ENCODE peak calls at places on chromosomes 3 and 15, in nine cellular contexts. Y is breast epithelium, H is lower leg skin, C is transverse colon, Q is A549, X is K562, N is ovary, V is IMR-90, E is stomach. W is an unnamed sample.

GRCh38 chr15:61682891-61683500 is 377.3 kb downstream of the VPS13C start:
- DNase-seq in Y (no peak), H (no peak), C (no peak), Q (no peak), X (no peak), N (no peak), V (no peak), E (peak; percentile 59), W (peak; percentile 23)

GRCh38 chr3:127220497-127220896 is 27.6 kb downstream of the PRR23E start:
- DNase-seq in Y (no peak), H (no peak), C (no peak), Q (no peak), X (no peak), N (no peak), V (no peak), E (no peak), W (no peak)

GRCh38 chr3:191502583-191502982 is 41.6 kb downstream of the PYDC2 start:
- DNase-seq in Y (no peak), H (no peak), C (no peak), Q (no peak), X (peak; percentile 30), N (no peak), V (no peak), E (no peak), W (no peak)

GRCh38 chr3:147413712-147414325 is 4.7 kb downstream of the ZIC1 start:
- DNase-seq in Y (no peak), H (no peak), C (no peak), Q (no peak), X (no peak), N (no peak), V (no peak), E (no peak), W (no peak)

GRCh38 chr3:42486814-42487569 is 15.5 kb upstream of the VIPR1 start:
- DNase-seq in Y (no peak), H (no peak), C (no peak), Q (no peak), X (no peak), N (no peak), V (no peak), E (no peak), W (no peak)

GRCh38 chr3:37534940-37535339 is 326.7 kb upstream of the CTDSPL start:
- DNase-seq in Y (no peak), H (no peak), C (no peak), Q (no peak), X (no peak), N (no peak), V (no peak), E (no peak), W (no peak)

GRCh38 chr3:59816312-59816711 is 766.5 kb upstream of the CFAP20DC start:
- DNase-seq in Y (no peak), H (no peak), C (no peak), Q (no peak), X (no peak), N (no peak), V (no peak), E (no peak), W (no peak)

GRCh38 chr15:50883903-50884302 is 24.6 kb upstream of the AP4E1 start:
- DNase-seq in Y (no peak), H (no peak), C (peak; percentile 38), Q (no peak), X (no peak), N (no peak), V (peak; percentile 46), E (no peak), W (no peak)

GRCh38 chr3:56775931-56776461 is 25.8 kb downstream of the ARHGEF3 start:
- DNase-seq in Y (no peak), H (no peak), C (no peak), Q (no peak), X (no peak), N (no peak), V (peak; percentile 25), E (no peak), W (no peak)

GRCh38 chr3:15505412-15506165 is 15.9 kb downstream of the COLQ start:
- DNase-seq in Y (no peak), H (no peak), C (no peak), Q (no peak), X (no peak), N (no peak), V (no peak), E (no peak), W (no peak)

GRCh38 chr15:29568840-29569532 is 253.3 kb downstream of the TJP1 start:
- DNase-seq in Y (no peak), H (no peak), C (peak; percentile 66), Q (peak; percentile 88), X (no peak), N (no peak), V (no peak), E (no peak), W (peak; percentile 30)

GRCh38 chr3:16104161-16104560 is 70.3 kb upstream of the GALNT15 start:
- DNase-seq in Y (no peak), H (no peak), C (no peak), Q (no peak), X (no peak), N (no peak), V (peak; percentile 34), E (no peak), W (no peak)

GRCh38 chr3:66076861-66077495 is 38.3 kb upstream of the MAGI1 start:
- DNase-seq in Y (no peak), H (no peak), C (no peak), Q (no peak), X (no peak), N (no peak), V (peak; percentile 47), E (no peak), W (no peak)

GRCh38 chr15:101138913-101139880 is 112.7 kb downstream of the CHSY1 start:
- DNase-seq in Y (no peak), H (no peak), C (peak; percentile 51), Q (no peak), X (no peak), N (no peak), V (peak; percentile 62), E (no peak), W (no peak)

GRCh38 chr15:31975446-31976229 is 54.7 kb upstream of the CHRNA7 start:
- DNase-seq in Y (no peak), H (no peak), C (peak; percentile 56), Q (no peak), X (no peak), N (no peak), V (no peak), E (no peak), W (no peak)

GRCh38 chr15:36982441-36982840 is 117.9 kb downstream of the MEIS2 start:
- DNase-seq in Y (no peak), H (no peak), C (no peak), Q (no peak), X (no peak), N (no peak), V (peak; percentile 31), E (no peak), W (no peak)

GRCh38 chr3:120418866-120419490 is 31.8 kb downstream of the FSTL1 start:
- DNase-seq in Y (no peak), H (no peak), C (peak; percentile 63), Q (peak; percentile 63), X (no peak), N (no peak), V (no peak), E (peak; percentile 51), W (peak; percentile 61)

GRCh38 chr15:58932791-58933310 is 628 bp downstream of the SLTM start:
- DNase-seq in Y (no peak), H (no peak), C (no peak), Q (no peak), X (no peak), N (no peak), V (no peak), E (peak; percentile 54), W (no peak)

DNA sequence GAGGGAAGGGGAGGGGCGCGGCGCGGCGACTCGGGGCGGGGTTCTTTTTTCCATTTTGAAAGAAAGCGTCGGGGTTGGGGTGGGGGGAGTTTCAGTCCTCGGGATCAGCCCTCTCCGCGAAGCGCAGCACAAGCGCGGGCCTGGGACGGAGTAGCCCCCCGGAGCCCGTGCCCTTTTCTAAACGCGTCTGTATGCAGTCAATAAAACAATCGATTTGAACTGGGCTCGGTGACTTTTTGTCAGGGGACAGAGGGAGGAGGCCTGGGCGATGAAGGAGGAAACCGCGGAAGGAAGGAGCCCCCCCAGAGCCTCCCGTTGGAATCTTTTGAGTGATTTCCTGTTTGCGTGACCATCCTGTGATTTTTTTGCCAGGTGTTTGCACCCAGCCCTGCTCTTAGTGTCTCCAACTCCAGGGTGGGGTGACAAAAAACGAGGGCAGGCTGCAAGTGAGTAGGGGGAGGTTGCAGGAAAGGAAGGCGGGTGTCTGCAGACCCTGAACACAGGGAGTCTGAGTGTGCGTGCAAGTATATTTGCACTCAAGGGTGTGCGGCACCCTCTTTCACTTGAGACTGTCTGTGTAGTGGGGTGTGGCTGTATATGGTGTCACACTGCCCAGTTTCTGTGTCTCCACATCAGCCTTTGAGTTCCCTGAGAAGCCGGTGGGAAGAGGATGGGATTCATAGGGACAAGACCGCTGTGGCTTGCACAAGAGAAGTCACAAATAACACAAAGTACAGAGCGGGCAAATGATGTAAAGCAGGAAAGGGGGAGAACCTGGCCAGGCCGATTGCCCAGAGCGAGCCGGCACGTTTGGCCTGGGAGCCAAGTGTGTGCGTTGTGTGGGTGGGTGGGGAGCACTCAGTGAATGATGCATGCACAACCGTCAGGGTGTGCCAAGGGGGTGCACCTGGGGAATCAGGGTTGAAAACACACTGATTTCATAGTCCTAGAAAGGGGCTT is 6.5 kb downstream of the ISLR2 start:
- DNase-seq in Y (no peak), H (no peak), C (no peak), Q (no peak), X (no peak), N (peak; percentile 15), V (no peak), E (no peak), W (no peak)
- H3K4me3 ChIP-seq in Y (peak overlapping the region; percentile 71), H (no peak overlapping the region), C (peak overlapping the region; percentile 29), Q (peak overlapping the region; percentile 46), X (no peak overlapping the region), N (peak overlapping the region; percentile 43), V (no peak overlapping the region), E (peak overlapping the region; percentile 56), W (peak overlapping the region; percentile 53)

GRCh38 chr3:121834734-121835709 is at the start of the genes EAF2 and IQCB1:
- DNase-seq in Y (peak; percentile 96), H (peak; percentile 94), C (peak; percentile 98), Q (peak; percentile 97), X (peak; percentile 99), N (peak; percentile 94), V (peak; percentile 94), E (peak; percentile 98), W (peak; percentile 98)
- TF ChIP-seq POLR2A in Y (peak; percentile 60), H (no peak), C (peak; percentile 95), Q (peak; percentile 69), X (peak; percentile 82), N (peak; percentile 58), V (peak; percentile 56), E (no peak), W (peak; percentile 72)

DNA sequence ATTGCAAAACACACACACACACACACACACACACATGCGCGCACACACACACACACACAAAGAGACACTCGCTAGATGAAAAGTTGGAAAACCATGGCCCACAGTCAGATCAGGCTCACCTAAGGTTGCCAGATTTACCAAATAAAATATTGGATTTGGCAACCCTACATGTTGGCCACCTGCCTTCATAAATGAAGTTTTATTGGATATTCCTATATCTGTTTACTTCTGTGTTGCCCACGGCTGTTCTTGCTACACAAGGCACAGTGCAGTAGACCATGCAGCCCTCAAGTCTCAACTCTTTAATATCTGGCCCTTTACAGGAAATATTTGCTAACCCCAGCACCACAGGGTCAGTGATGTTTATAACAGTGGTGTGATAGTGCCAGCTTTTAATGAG is 445.0 kb upstream of the PROK2 start:
- DNase-seq in Y (no peak), H (no peak), C (no peak), Q (no peak), X (no peak), N (no peak), V (no peak), E (peak; percentile 30), W (no peak)
- H3K4me3 ChIP-seq in Y (no peak overlapping the region), H (no peak overlapping the region), C (no peak overlapping the region), Q (no peak overlapping the region), X (no peak overlapping the region), N (no peak overlapping the region), V (no peak overlapping the region), E (no peak overlapping the region), W (no peak overlapping the region)

GRCh38 chr3:128617557-128618397 is 32.8 kb downstream of the RPN1 start:
- DNase-seq in Y (peak; percentile 98), H (peak; percentile 96), C (peak; percentile 99), Q (peak; percentile 90), X (peak; percentile 32), N (peak; percentile 97), V (peak; percentile 93), E (peak; percentile 99), W (peak; percentile 99)
- TF ChIP-seq POLR2A in Y (no peak), H (no peak), C (peak; percentile 58), Q (no peak), X (no peak), N (no peak), V (no peak), E (no peak), W (no peak)